ENCODE peak calls at places on chromosome 6, in five cellular contexts. One of them, this sample, is unnamed.

GRCh38 chr6:167778497-167779122 is 48.1 kb upstream of the AFDN start:
- DNase-seq in activated CD4-positive, alpha-beta memory T cell treated with anti-CD3 and anti-CD28 coated beads for 36 hours: no peak
- DNase-seq in RPMI7951: no peak
- DNase-seq in GM13977: no peak
- DNase-seq in AML-193: no peak
- DNase-seq in this sample: no peak

GRCh38 chr6:41747256-41748101 is at the start of gene PGC:
- DNase-seq in AML-193: no peak
- DNase-seq in GM13977: no peak
- DNase-seq in activated CD4-positive, alpha-beta memory T cell treated with anti-CD3 and anti-CD28 coated beads for 36 hours: no peak
- DNase-seq in RPMI7951: no peak
- DNase-seq in this sample: no peak

GRCh38 chr6:20302702-20303251 is 90.5 kb upstream of the MBOAT1 start:
- DNase-seq in GM13977: no peak
- DNase-seq in RPMI7951: no peak
- DNase-seq in activated CD4-positive, alpha-beta memory T cell treated with anti-CD3 and anti-CD28 coated beads for 36 hours: no peak
- DNase-seq in AML-193: no peak
- DNase-seq in this sample: no peak

GRCh38 chr6:164085552-164086325 is 671.2 kb downstream of the QKI start:
- DNase-seq in activated CD4-positive, alpha-beta memory T cell treated with anti-CD3 and anti-CD28 coated beads for 36 hours: no peak
- DNase-seq in GM13977: no peak
- DNase-seq in AML-193: no peak
- DNase-seq in RPMI7951: peak
- DNase-seq in this sample: no peak

GRCh38 chr6:17470953-17471335 is 77.5 kb downstream of the CAP2 start:
- DNase-seq in AML-193: no peak
- DNase-seq in RPMI7951: no peak
- DNase-seq in GM13977: no peak
- DNase-seq in activated CD4-positive, alpha-beta memory T cell treated with anti-CD3 and anti-CD28 coated beads for 36 hours: no peak
- DNase-seq in this sample: peak

GRCh38 chr6:3991941-3992340 is 87.0 kb downstream of the FAM217A start:
- DNase-seq in AML-193: no peak
- DNase-seq in GM13977: no peak
- DNase-seq in RPMI7951: no peak
- DNase-seq in activated CD4-positive, alpha-beta memory T cell treated with anti-CD3 and anti-CD28 coated beads for 36 hours: no peak
- DNase-seq in this sample: no peak

GRCh38 chr6:87697581-87698552 is 4.2 kb downstream of the AKIRIN2 start:
- DNase-seq in activated CD4-positive, alpha-beta memory T cell treated with anti-CD3 and anti-CD28 coated beads for 36 hours: no peak
- DNase-seq in AML-193: peak
- DNase-seq in GM13977: no peak
- DNase-seq in RPMI7951: peak
- DNase-seq in this sample: no peak

GRCh38 chr6:140590641-140591040 is 1216.2 kb upstream of the CITED2 start:
- DNase-seq in activated CD4-positive, alpha-beta memory T cell treated with anti-CD3 and anti-CD28 coated beads for 36 hours: no peak
- DNase-seq in AML-193: no peak
- DNase-seq in RPMI7951: no peak
- DNase-seq in GM13977: no peak
- DNase-seq in this sample: no peak

GRCh38 chr6:169239181-169239580 is 14.5 kb downstream of the THBS2 start:
- DNase-seq in activated CD4-positive, alpha-beta memory T cell treated with anti-CD3 and anti-CD28 coated beads for 36 hours: no peak
- DNase-seq in AML-193: no peak
- DNase-seq in RPMI7951: no peak
- DNase-seq in GM13977: no peak
- DNase-seq in this sample: no peak

GRCh38 chr6:165106261-165106660 is 203.1 kb downstream of the C6orf118 start:
- DNase-seq in RPMI7951: no peak
- DNase-seq in activated CD4-positive, alpha-beta memory T cell treated with anti-CD3 and anti-CD28 coated beads for 36 hours: no peak
- DNase-seq in GM13977: no peak
- DNase-seq in AML-193: no peak
- DNase-seq in this sample: no peak

GRCh38 chr6:71476872-71477271 is 188.3 kb downstream of the OGFRL1 start:
- DNase-seq in RPMI7951: no peak
- DNase-seq in activated CD4-positive, alpha-beta memory T cell treated with anti-CD3 and anti-CD28 coated beads for 36 hours: no peak
- DNase-seq in AML-193: no peak
- DNase-seq in GM13977: no peak
- DNase-seq in this sample: no peak

GRCh38 chr6:135269399-135270005 is 88.4 kb downstream of the MYB start:
- DNase-seq in AML-193: no peak
- DNase-seq in GM13977: no peak
- DNase-seq in RPMI7951: no peak
- DNase-seq in activated CD4-positive, alpha-beta memory T cell treated with anti-CD3 and anti-CD28 coated beads for 36 hours: no peak
- DNase-seq in this sample: no peak

GRCh38 chr6:5435449-5435848 is 174.1 kb downstream of the FARS2 start:
- DNase-seq in AML-193: no peak
- DNase-seq in activated CD4-positive, alpha-beta memory T cell treated with anti-CD3 and anti-CD28 coated beads for 36 hours: no peak
- DNase-seq in RPMI7951: peak
- DNase-seq in GM13977: no peak
- DNase-seq in this sample: no peak

GRCh38 chr6:108650781-108651180 is 90.1 kb downstream of the FOXO3 start:
- DNase-seq in GM13977: no peak
- DNase-seq in AML-193: peak
- DNase-seq in RPMI7951: peak
- DNase-seq in activated CD4-positive, alpha-beta memory T cell treated with anti-CD3 and anti-CD28 coated beads for 36 hours: no peak
- DNase-seq in this sample: peak

GRCh38 chr6:75504902-75505233 is 11.3 kb upstream of the FILIP1 start:
- DNase-seq in GM13977: no peak
- DNase-seq in activated CD4-positive, alpha-beta memory T cell treated with anti-CD3 and anti-CD28 coated beads for 36 hours: no peak
- DNase-seq in AML-193: no peak
- DNase-seq in RPMI7951: no peak
- DNase-seq in this sample: no peak

GRCh38 chr6:35824552-35825192 is 19.5 kb downstream of the LHFPL5 start:
- DNase-seq in GM13977: no peak
- DNase-seq in RPMI7951: no peak
- DNase-seq in AML-193: no peak
- DNase-seq in activated CD4-positive, alpha-beta memory T cell treated with anti-CD3 and anti-CD28 coated beads for 36 hours: no peak
- DNase-seq in this sample: no peak

GRCh38 chr6:142763205-142763604 is 181.8 kb downstream of the HIVEP2 start:
- DNase-seq in RPMI7951: peak
- DNase-seq in GM13977: no peak
- DNase-seq in activated CD4-positive, alpha-beta memory T cell treated with anti-CD3 and anti-CD28 coated beads for 36 hours: no peak
- DNase-seq in AML-193: no peak
- DNase-seq in this sample: no peak

GRCh38 chr6:7978736-7979135 is 68.1 kb upstream of the TXNDC5 start:
- DNase-seq in AML-193: no peak
- DNase-seq in activated CD4-positive, alpha-beta memory T cell treated with anti-CD3 and anti-CD28 coated beads for 36 hours: no peak
- DNase-seq in RPMI7951: peak
- DNase-seq in GM13977: peak
- DNase-seq in this sample: no peak

GRCh38 chr6:144447487-144447886 is 162.4 kb downstream of the UTRN start:
- DNase-seq in activated CD4-positive, alpha-beta memory T cell treated with anti-CD3 and anti-CD28 coated beads for 36 hours: no peak
- DNase-seq in GM13977: no peak
- DNase-seq in RPMI7951: peak
- DNase-seq in AML-193: no peak
- DNase-seq in this sample: no peak

GRCh38 chr6:5827061-5828037 is 179.4 kb downstream of the NRN1 start:
- DNase-seq in AML-193: peak
- DNase-seq in GM13977: no peak
- DNase-seq in activated CD4-positive, alpha-beta memory T cell treated with anti-CD3 and anti-CD28 coated beads for 36 hours: no peak
- DNase-seq in RPMI7951: no peak
- DNase-seq in this sample: peak

GRCh38 chr6:14921170-14921569 is 324.7 kb upstream of the JARID2 start:
- DNase-seq in activated CD4-positive, alpha-beta memory T cell treated with anti-CD3 and anti-CD28 coated beads for 36 hours: no peak
- DNase-seq in GM13977: no peak
- DNase-seq in AML-193: peak
- DNase-seq in RPMI7951: peak
- DNase-seq in this sample: peak

GRCh38 chr6:161435426-161436065 is 161.7 kb upstream of the AGPAT4 start:
- DNase-seq in GM13977: no peak
- DNase-seq in activated CD4-positive, alpha-beta memory T cell treated with anti-CD3 and anti-CD28 coated beads for 36 hours: no peak
- DNase-seq in AML-193: no peak
- DNase-seq in RPMI7951: no peak
- DNase-seq in this sample: no peak

GRCh38 chr6:112429226-112429625 is 82.1 kb downstream of the RFPL4B start:
- DNase-seq in AML-193: no peak
- DNase-seq in RPMI7951: peak
- DNase-seq in GM13977: no peak
- DNase-seq in activated CD4-positive, alpha-beta memory T cell treated with anti-CD3 and anti-CD28 coated beads for 36 hours: no peak
- DNase-seq in this sample: no peak

GRCh38 chr6:163162874-163163213 is 251.7 kb upstream of the QKI start:
- DNase-seq in RPMI7951: no peak
- DNase-seq in GM13977: no peak
- DNase-seq in activated CD4-positive, alpha-beta memory T cell treated with anti-CD3 and anti-CD28 coated beads for 36 hours: no peak
- DNase-seq in AML-193: no peak
- DNase-seq in this sample: no peak

GRCh38 chr6:46172176-46172575 is 1.4 kb upstream of the ENPP5 start:
- DNase-seq in AML-193: no peak
- DNase-seq in activated CD4-positive, alpha-beta memory T cell treated with anti-CD3 and anti-CD28 coated beads for 36 hours: no peak
- DNase-seq in GM13977: no peak
- DNase-seq in RPMI7951: no peak
- DNase-seq in this sample: no peak

GRCh38 chr6:64459411-64459810 is 823.8 kb downstream of the PHF3 start:
- DNase-seq in RPMI7951: no peak
- DNase-seq in GM13977: no peak
- DNase-seq in AML-193: no peak
- DNase-seq in activated CD4-positive, alpha-beta memory T cell treated with anti-CD3 and anti-CD28 coated beads for 36 hours: no peak
- DNase-seq in this sample: no peak

GRCh38 chr6:36936824-36937223 is 17.7 kb upstream of the PI16 start:
- DNase-seq in AML-193: no peak
- DNase-seq in activated CD4-positive, alpha-beta memory T cell treated with anti-CD3 and anti-CD28 coated beads for 36 hours: no peak
- DNase-seq in GM13977: no peak
- DNase-seq in RPMI7951: no peak
- DNase-seq in this sample: no peak

GRCh38 chr6:140966676-140967075 is 1166.0 kb upstream of the GJE1 start:
- DNase-seq in AML-193: no peak
- DNase-seq in GM13977: no peak
- DNase-seq in activated CD4-positive, alpha-beta memory T cell treated with anti-CD3 and anti-CD28 coated beads for 36 hours: no peak
- DNase-seq in RPMI7951: no peak
- DNase-seq in this sample: no peak

GRCh38 chr6:104472245-104472644 is 387.5 kb downstream of the HACE1 start:
- DNase-seq in RPMI7951: no peak
- DNase-seq in AML-193: no peak
- DNase-seq in GM13977: no peak
- DNase-seq in activated CD4-positive, alpha-beta memory T cell treated with anti-CD3 and anti-CD28 coated beads for 36 hours: no peak
- DNase-seq in this sample: no peak

GRCh38 chr6:159935633-159936032 is 33.2 kb upstream of the IGF2R start:
- DNase-seq in activated CD4-positive, alpha-beta memory T cell treated with anti-CD3 and anti-CD28 coated beads for 36 hours: no peak
- DNase-seq in AML-193: no peak
- DNase-seq in GM13977: no peak
- DNase-seq in RPMI7951: no peak
- DNase-seq in this sample: no peak

GRCh38 chr6:148874698-148875293 is 128.0 kb downstream of the UST start:
- DNase-seq in RPMI7951: peak
- DNase-seq in activated CD4-positive, alpha-beta memory T cell treated with anti-CD3 and anti-CD28 coated beads for 36 hours: no peak
- DNase-seq in AML-193: no peak
- DNase-seq in GM13977: no peak
- DNase-seq in this sample: no peak

GRCh38 chr6:43809417-43810305 is 39.6 kb downstream of the VEGFA start:
- DNase-seq in RPMI7951: peak
- DNase-seq in activated CD4-positive, alpha-beta memory T cell treated with anti-CD3 and anti-CD28 coated beads for 36 hours: no peak
- DNase-seq in AML-193: no peak
- DNase-seq in GM13977: no peak
- DNase-seq in this sample: peak

GRCh38 chr6:3455490-3456394 is 1.1 kb downstream of the SLC22A23 start:
- DNase-seq in RPMI7951: no peak
- DNase-seq in activated CD4-positive, alpha-beta memory T cell treated with anti-CD3 and anti-CD28 coated beads for 36 hours: peak
- DNase-seq in AML-193: no peak
- DNase-seq in GM13977: peak
- DNase-seq in this sample: no peak